ENCODE peak calls at places on chromosomes 1 and 21, in six cellular contexts. G, O, Q, Z, B and A are unnamed samples.

GRCh38 chr1:8674912-8675311 is 142.5 kb downstream of the RERE start:
- DNase-seq in Q (no peak), G (no peak), O (no peak), B (peak; percentile 79), Z (peak; percentile 58), A (no peak)

GRCh38 chr1:7398982-7399381 is 372.1 kb upstream of the VAMP3 start:
- DNase-seq in Q (no peak), G (no peak), O (no peak), Z (no peak), B (no peak), A (no peak)

GRCh38 chr1:2373551-2374259 is 17.6 kb downstream of the MORN1 start:
- DNase-seq in G (no peak), O (no peak), Q (no peak), B (no peak), Z (no peak), A (peak; percentile 5)

GRCh38 chr1:233909195-233909594 is 4.7 kb downstream of the SLC35F3 start:
- DNase-seq in O (peak; percentile 100), Q (no peak), Z (peak; percentile 100), G (no peak), B (no peak), A (no peak)

GRCh38 chr1:45359882-45360513 is 19.8 kb upstream of the MUTYH start:
- DNase-seq in Q (peak; percentile 13), B (peak; percentile 59), Z (peak; percentile 78), O (peak; percentile 37), G (no peak), A (peak; percentile 44)

GRCh38 chr1:18384059-18384458 is 96.7 kb upstream of the KLHDC7A start:
- DNase-seq in B (no peak), Z (no peak), Q (no peak), G (no peak), O (no peak), A (no peak)

GRCh38 chr1:33641099-33641830 is 168.8 kb downstream of the ZSCAN20 start:
- DNase-seq in Z (peak; percentile 49), G (no peak), B (peak; percentile 67), Q (no peak), O (peak; percentile 21), A (no peak)

GRCh38 chr1:50335036-50335435 is 88.2 kb downstream of the DMRTA2 start:
- DNase-seq in Q (no peak), Z (no peak), O (no peak), B (peak; percentile 10), G (no peak), A (no peak)

GRCh38 chr1:43238104-43238503 is 31.7 kb upstream of the TMEM125 start:
- DNase-seq in B (peak; percentile 75), Z (peak; percentile 74), G (peak; percentile 60), Q (no peak), O (peak; percentile 68), A (peak; percentile 83)

GRCh38 chr1:234965128-234965527 is 163.5 kb downstream of the TOMM20 start:
- DNase-seq in G (no peak), Q (no peak), O (no peak), Z (no peak), B (no peak), A (no peak)

GRCh38 chr21:44872568-44873355 is 728 bp downstream of the PTTG1IP start:
- DNase-seq in B (no peak), Q (no peak), O (peak; percentile 35), G (peak; percentile 32), Z (peak; percentile 46), A (peak; percentile 40)

GRCh38 chr1:2235300-2235998 is 7.3 kb downstream of the SKI start:
- DNase-seq in Z (no peak), G (no peak), B (no peak), Q (no peak), O (no peak), A (no peak)

GRCh38 chr1:22210636-22211035 is 67.7 kb upstream of the WNT4 start:
- DNase-seq in Z (no peak), B (no peak), Q (no peak), G (no peak), O (no peak), A (no peak)